ENCODE peak calls at places on chromosomes 5 and 9, in eight cellular contexts. M is stomach; N is sigmoid colon; R is RWPE2; V is CD8-positive, alpha-beta T cell; O is HCT116; K is effector memory CD4-positive, alpha-beta T cell; E is spleen. P is an unnamed sample. For H3K4me1, H3K27me3 and H3K36me3, the result is how much of the 10 kb centered on the place peaks cover.

GRCh38 chr5:6545036-6545693 is 87.7 kb downstream of the NSUN2 start:
- DNase-seq in M (no peak), N (no peak), R (no peak), V (no peak), O (no peak), K (no peak), E (no peak), P (no peak)

GRCh38 chr9:19085295-19085694 is 17.4 kb downstream of the HAUS6 start:
- DNase-seq in M (no peak), N (no peak), R (no peak), V (no peak), O (peak), K (no peak), E (no peak), P (no peak)

GRCh38 chr5:144822544-144822943 is 651.9 kb downstream of the KCTD16 start:
- DNase-seq in M (no peak), N (no peak), R (no peak), V (no peak), O (no peak), K (no peak), E (no peak), P (no peak)

GRCh38 chr5:140566665-140567064 is 2.0 kb downstream of the SLC35A4 start:
- DNase-seq in M (no peak), N (no peak), R (no peak), V (no peak), O (no peak), K (no peak), E (no peak), P (no peak)

GRCh38 chr9:132894343-132894742 is 15.6 kb downstream of the SPACA9 start:
- DNase-seq in M (peak), N (no peak), R (no peak), V (no peak), O (no peak), K (no peak), E (no peak), P (no peak)

GRCh38 chr9:134357631-134358025 is 31.4 kb downstream of the RXRA start:
- DNase-seq in M (no peak), N (no peak), R (no peak), V (no peak), O (no peak), K (no peak), E (no peak), P (no peak)

GRCh38 chr9:115786321-115786720 is 367.3 kb upstream of the PAPPA start:
- DNase-seq in M (no peak), N (no peak), R (no peak), V (no peak), O (no peak), K (no peak), E (no peak), P (no peak)

GRCh38 chr5:148452499-148453193 is 68.9 kb downstream of the FBXO38 start:
- DNase-seq in M (no peak), N (no peak), R (no peak), V (no peak), O (no peak), K (no peak), E (no peak), P (no peak)

GRCh38 chr5:146079695-146080361 is 25.5 kb downstream of the PLAC8L1 start:
- DNase-seq in M (no peak), N (no peak), R (no peak), V (no peak), O (peak), K (no peak), E (no peak), P (no peak)

GRCh38 chr5:160029004-160029403 is 20.1 kb downstream of the TTC1 start:
- DNase-seq in M (no peak), N (no peak), R (no peak), V (no peak), O (no peak), K (no peak), E (no peak), P (no peak)

GRCh38 chr9:1429328-1429727 is 379.2 kb downstream of the DMRT2 start:
- DNase-seq in M (no peak), N (no peak), R (no peak), V (no peak), O (no peak), K (no peak), E (no peak), P (no peak)

GRCh38 chr5:142175461-142176142 is 67.0 kb downstream of the NDFIP1 start:
- DNase-seq in M (no peak), N (no peak), R (no peak), V (no peak), O (no peak), K (no peak), E (peak), P (no peak)

GRCh38 chr5:1285883-1286291 is 9.0 kb downstream of the TERT start:
- DNase-seq in M (no peak), N (no peak), R (peak), V (no peak), O (no peak), K (no peak), E (peak), P (no peak)

GRCh38 chr9:76595645-76596044 is 136.7 kb downstream of the GCNT1 start:
- DNase-seq in M (no peak), N (no peak), R (no peak), V (no peak), O (no peak), K (no peak), E (no peak), P (no peak)

DNA sequence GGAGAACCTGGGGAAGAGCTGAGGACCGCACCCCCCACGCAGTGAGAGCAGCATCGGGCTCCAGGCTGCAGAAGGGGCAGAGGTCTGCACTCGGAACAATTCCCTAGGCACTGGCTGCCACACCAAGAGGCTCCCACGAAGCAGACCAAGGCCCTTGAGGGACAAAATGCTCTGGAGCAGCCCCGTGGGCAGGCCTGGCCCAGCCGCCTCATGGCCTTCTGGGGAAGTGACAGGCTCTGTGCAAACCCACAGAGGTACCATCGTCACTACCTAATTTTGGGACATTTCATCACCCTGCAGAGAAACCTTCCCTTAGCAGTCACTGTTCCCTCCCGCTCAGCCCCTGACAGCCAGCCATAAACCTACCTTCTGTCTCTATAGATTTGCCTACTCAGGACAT is 15.9 kb downstream of the FBXW5 start:
- DNase-seq in M (no peak), N (no peak), R (no peak), V (no peak), O (no peak), K (no peak), E (no peak), P (no peak)
- H3K4me1 ChIP-seq in M (under half), N (under half), R (under half), V (under half), O (under half), K (under half), E (under half), P (under half)

GRCh38 chr9:129646252-129646651 is 4.3 kb upstream of the ASB6 start:
- DNase-seq in M (no peak), N (no peak), R (no peak), V (no peak), O (no peak), K (no peak), E (no peak), P (no peak)

GRCh38 chr9:129643706-129644105 is 1.8 kb upstream of the ASB6 start:
- DNase-seq in M (no peak), N (no peak), R (no peak), V (no peak), O (no peak), K (no peak), E (no peak), P (no peak)

GRCh38 chr9:129646654-129647053 is 4.7 kb upstream of the ASB6 start:
- DNase-seq in M (no peak), N (no peak), R (no peak), V (no peak), O (no peak), K (no peak), E (no peak), P (no peak)

GRCh38 chr9:129644902-129645301 is 3.0 kb upstream of the ASB6 start:
- DNase-seq in M (no peak), N (no peak), R (no peak), V (no peak), O (no peak), K (no peak), E (no peak), P (no peak)

DNA sequence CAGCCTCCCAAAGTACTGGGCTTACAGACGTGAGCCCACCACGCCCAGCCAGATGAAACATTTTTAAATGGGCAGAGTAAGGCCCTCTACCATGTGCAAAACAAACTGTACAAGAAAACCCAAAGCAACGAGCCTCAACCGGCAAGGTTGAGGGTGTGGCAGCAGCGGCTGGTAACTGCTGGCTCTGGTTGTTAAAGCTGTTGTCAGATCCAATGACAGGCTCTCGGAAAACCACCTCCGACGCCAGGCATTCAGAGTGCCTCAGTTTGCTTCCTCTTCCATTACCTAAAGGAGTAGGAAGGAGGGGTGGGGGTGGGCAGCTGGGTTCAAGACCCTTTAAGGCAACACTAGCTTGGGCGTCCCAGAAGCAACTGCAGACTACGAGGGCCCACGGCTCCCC is 2.4 kb upstream of the ASB6 start:
- DNase-seq in M (no peak), N (no peak), R (no peak), V (no peak), O (no peak), K (no peak), E (no peak), P (no peak)
- H3K27me3 ChIP-seq in M (under half), N (under half), R (under half), V (under half), O (under half), K (under half), E (under half), P (under half)

GRCh38 chr9:366620-367019 is 152.0 kb downstream of the DOCK8 start:
- DNase-seq in M (no peak), N (no peak), R (no peak), V (no peak), O (no peak), K (no peak), E (no peak), P (no peak)
- H3K36me3 ChIP-seq in M (under half), N (under half), R (under half), V (half or more), O (under half), K (half or more), E (under half), P (under half)

GRCh38 chr5:18024542-18024941 is 390.3 kb downstream of the TAF11L14 start:
- DNase-seq in M (no peak), N (no peak), R (no peak), V (no peak), O (no peak), K (no peak), E (no peak), P (no peak)
- H3K4me1 ChIP-seq in M (under half), N (under half), R (under half), V (under half), O (under half), K (under half), E (under half), P (under half)

DNA sequence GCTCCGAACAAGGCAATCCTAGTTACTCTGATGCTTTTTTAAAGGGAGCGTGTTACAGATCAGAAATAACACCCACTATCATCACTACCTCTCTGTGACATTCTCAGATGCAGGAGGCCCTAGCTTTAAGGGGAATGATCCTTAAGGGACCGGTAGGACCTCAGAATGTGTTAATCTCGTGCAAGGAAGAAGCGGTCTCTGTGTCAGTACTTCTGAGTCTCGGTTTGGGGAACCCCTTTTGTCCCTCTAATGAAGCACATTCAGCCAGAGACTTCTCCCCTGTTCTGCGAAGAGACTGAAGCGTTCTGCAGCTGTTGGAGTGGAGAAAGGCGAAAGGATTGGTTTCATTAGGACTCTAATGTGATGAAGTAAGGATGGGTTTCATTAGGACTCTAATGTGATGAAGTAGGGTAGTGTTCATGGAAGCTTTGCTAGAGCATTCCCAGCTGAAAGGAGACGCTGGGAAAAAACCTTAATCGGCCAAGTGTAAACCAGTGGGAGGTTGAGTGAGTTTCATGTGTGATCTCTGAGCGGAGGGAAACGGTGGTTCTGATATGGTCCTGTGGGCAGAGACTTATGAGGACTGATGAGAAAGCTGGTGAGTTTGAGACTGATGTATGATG is 1.6 kb downstream of the PIP5K1B start:
- DNase-seq in M (no peak), N (no peak), R (no peak), V (no peak), O (no peak), K (no peak), E (no peak), P (no peak)
- H3K27me3 ChIP-seq in M (under half), N (under half), R (half or more), V (under half), O (under half), K (under half), E (half or more), P (under half)

GRCh38 chr5:170269579-170269978 is 28.0 kb downstream of the LCP2 start:
- DNase-seq in M (no peak), N (peak), R (no peak), V (peak), O (no peak), K (no peak), E (no peak), P (no peak)

GRCh38 chr5:170268153-170268689 is 29.4 kb downstream of the LCP2 start:
- DNase-seq in M (no peak), N (no peak), R (no peak), V (no peak), O (no peak), K (no peak), E (no peak), P (no peak)

GRCh38 chr5:170267431-170268152 is 30.0 kb downstream of the LCP2 start:
- DNase-seq in M (peak), N (peak), R (no peak), V (peak), O (peak), K (peak), E (peak), P (no peak)

GRCh38 chr5:170268884-170269283 is 28.7 kb downstream of the LCP2 start:
- DNase-seq in M (no peak), N (no peak), R (no peak), V (no peak), O (no peak), K (no peak), E (no peak), P (no peak)

GRCh38 chr5:170270670-170271069 is 26.9 kb downstream of the LCP2 start:
- DNase-seq in M (no peak), N (no peak), R (no peak), V (no peak), O (no peak), K (no peak), E (no peak), P (no peak)
- H3K36me3 ChIP-seq in M (under half), N (under half), R (under half), V (half or more), O (under half), K (half or more), E (under half), P (under half)